ENCODE peak calls at places on chromosomes 16 and 17, in eight cellular contexts. V is CD4-positive, alpha-beta memory T cell; E is HCT116; X is PC-3; A is uterus; H is body of pancreas; R is stomach; Y is left lung. O is an unnamed sample.

GRCh38 chr16:89658221-89658879 is 714 bp downstream of the SPATA33 start:
- DNase-seq in H (no peak), Y (peak; percentile 83), E (no peak), X (peak; percentile 9), A (no peak), V (no peak), R (peak; percentile 28), O (no peak)

GRCh38 chr17:43171761-43172487 is 910 bp downstream of the NBR1 start:
- DNase-seq in V (no peak), H (peak; percentile 79), R (no peak), E (peak; percentile 50), X (peak; percentile 83), Y (no peak), A (no peak), O (peak; percentile 39)

GRCh38 chr17:4038076-4038475 is 73.8 kb upstream of the ATP2A3 start:
- DNase-seq in R (no peak), V (no peak), X (no peak), E (no peak), Y (no peak), H (peak; percentile 40), A (no peak), O (peak; percentile 31)

GRCh38 chr17:43515641-43516040 is 30.5 kb downstream of the ETV4 start:
- DNase-seq in X (no peak), E (no peak), Y (no peak), V (no peak), H (no peak), A (no peak), R (no peak), O (no peak)

GRCh38 chr17:55454906-55455474 is 33.4 kb upstream of the MMD start:
- DNase-seq in Y (no peak), E (no peak), H (no peak), A (no peak), R (no peak), V (no peak), X (peak; percentile 99), O (peak; percentile 41)

GRCh38 chr16:12805091-12805490 is 1.4 kb upstream of the CPPED1 start:
- DNase-seq in E (no peak), Y (no peak), A (no peak), V (no peak), R (no peak), H (no peak), X (peak; percentile 8), O (no peak)

GRCh38 chr16:29858149-29858899 is 4.7 kb downstream of the CDIPT start:
- DNase-seq in X (no peak), E (no peak), A (no peak), Y (no peak), R (peak; percentile 73), H (no peak), V (no peak), O (peak; percentile 70)

GRCh38 chr17:2423271-2423670 is 22.4 kb upstream of the MNT start:
- DNase-seq in X (no peak), E (no peak), Y (no peak), R (no peak), V (no peak), A (no peak), H (no peak), O (no peak)

GRCh38 chr17:16491703-16492612 is at the start of gene LRRC75A:
- DNase-seq in X (peak; percentile 45), V (peak; percentile 57), R (peak; percentile 59), H (peak; percentile 34), A (peak; percentile 65), Y (peak; percentile 88), E (no peak), O (no peak)

GRCh38 chr16:12459993-12460392 is 343.7 kb downstream of the CPPED1 start:
- DNase-seq in Y (no peak), H (no peak), E (no peak), R (no peak), V (no peak), A (no peak), X (no peak), O (no peak)

GRCh38 chr16:83779881-83780280 is 27.9 kb upstream of the HSBP1 start:
- DNase-seq in E (no peak), R (no peak), H (no peak), V (no peak), Y (no peak), A (no peak), X (peak; percentile 25), O (peak; percentile 48)

GRCh38 chr16:70018254-70018653 is 67.1 kb downstream of the CLEC18A start:
- DNase-seq in R (no peak), X (peak; percentile 40), H (peak; percentile 31), V (peak; percentile 59), E (peak; percentile 61), Y (no peak), A (no peak), O (peak; percentile 22)

GRCh38 chr16:14364386-14365199 is 265.5 kb downstream of the PARN start:
- DNase-seq in A (no peak), X (peak; percentile 85), Y (no peak), R (peak; percentile 35), E (peak; percentile 46), H (no peak), V (no peak), O (no peak)

GRCh38 chr16:87470332-87470731 is 22.5 kb downstream of the ZCCHC14 start:
- DNase-seq in X (no peak), A (no peak), R (no peak), V (no peak), H (no peak), Y (no peak), E (no peak), O (no peak)

GRCh38 chr17:46200200-46200599 is 7.0 kb upstream of the KANSL1 start:
- DNase-seq in R (no peak), V (no peak), Y (no peak), X (no peak), A (no peak), E (no peak), H (no peak), O (no peak)

GRCh38 chr17:72117470-72117747 is 3.4 kb upstream of the SOX9 start:
- DNase-seq in V (no peak), E (no peak), H (no peak), R (no peak), A (no peak), Y (no peak), X (no peak), O (no peak)

GRCh38 chr17:57107498-57108101 is 22.6 kb downstream of the AKAP1 start:
- DNase-seq in E (peak; percentile 94), A (no peak), H (no peak), R (peak; percentile 59), V (no peak), Y (no peak), X (peak; percentile 98), O (no peak)

GRCh38 chr17:57090560-57091185 is 5.6 kb downstream of the AKAP1 start:
- DNase-seq in E (no peak), X (no peak), H (no peak), V (no peak), Y (no peak), A (no peak), R (no peak), O (no peak)

GRCh38 chr16:51637744-51638100 is 486.7 kb upstream of the SALL1 start:
- DNase-seq in E (no peak), H (no peak), R (no peak), X (no peak), Y (no peak), V (no peak), A (no peak), O (no peak)

GRCh38 chr16:72947379-72948237 is 100.3 kb downstream of the ZFHX3 start:
- DNase-seq in X (no peak), Y (no peak), V (no peak), E (no peak), A (no peak), R (no peak), H (peak; percentile 70), O (no peak)

GRCh38 chr16:87209808-87210512 is 107.2 kb downstream of the C16orf95 start:
- DNase-seq in E (no peak), V (no peak), Y (no peak), H (no peak), R (no peak), A (no peak), X (no peak), O (no peak)

GRCh38 chr17:57338257-57338919 is 82.1 kb downstream of the MSI2 start:
- DNase-seq in R (no peak), H (no peak), E (no peak), A (no peak), X (no peak), Y (no peak), V (no peak), O (no peak)

GRCh38 chr16:70395345-70395901 is 43.5 kb downstream of the ST3GAL2 start:
- DNase-seq in V (peak; percentile 48), E (no peak), X (peak; percentile 40), Y (peak; percentile 95), A (no peak), R (peak; percentile 77), H (peak; percentile 74), O (no peak)

DNA sequence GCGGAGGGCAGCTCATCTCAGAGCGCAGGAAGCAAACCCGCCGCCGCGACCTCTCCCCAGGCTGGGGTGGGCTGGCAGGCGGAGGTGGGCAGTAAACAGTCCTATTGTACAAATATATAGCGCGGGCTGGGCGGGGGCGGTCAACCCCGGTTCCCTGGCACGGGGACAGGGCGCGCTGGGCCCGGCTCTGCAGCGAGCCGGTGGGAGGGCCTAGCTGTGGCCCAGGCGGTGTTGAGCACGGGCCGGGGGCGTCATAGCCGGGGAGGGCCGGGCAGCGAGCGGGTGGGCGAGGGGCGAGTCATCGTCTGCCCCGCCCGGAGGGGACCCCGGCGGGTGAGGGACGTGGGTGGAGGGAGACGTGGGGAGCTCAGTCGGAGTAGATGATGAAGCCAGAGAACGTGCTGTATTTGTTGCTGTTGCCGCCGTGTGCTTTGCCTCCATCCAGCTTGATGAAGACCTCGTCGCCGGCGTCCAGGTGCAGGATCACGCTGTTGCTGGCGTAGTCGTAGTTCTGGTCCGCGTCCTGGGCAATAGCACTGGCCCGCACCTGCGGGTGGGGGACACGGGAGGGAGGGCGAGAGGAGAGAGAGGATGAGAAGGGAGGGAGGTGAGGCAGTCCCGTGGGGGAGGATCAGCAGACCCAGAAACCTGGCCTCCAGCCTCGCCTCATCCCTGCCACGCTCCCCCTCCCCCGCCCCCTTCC is 8.1 kb downstream of the C1QL1 start:
- DNase-seq in Y (no peak), A (no peak), H (no peak), X (no peak), R (no peak), E (no peak), V (no peak), O (no peak)
- H3K4me3 ChIP-seq in Y (no peak overlapping the region), A (no peak overlapping the region), H (no peak overlapping the region), X (no peak overlapping the region), R (peak overlapping the region; percentile 22), E (no peak overlapping the region), V (no peak overlapping the region), O (no peak overlapping the region)

GRCh38 chr17:35241520-35241919 is 1.4 kb upstream of the SLFN5 start:
- DNase-seq in R (no peak), A (no peak), Y (peak; percentile 66), E (no peak), V (no peak), X (no peak), H (no peak), O (no peak)
- H3K4me3 ChIP-seq in R (peak overlapping the region; percentile 78), A (no peak overlapping the region), Y (peak overlapping the region; percentile 85), E (peak overlapping the region; percentile 73), V (peak overlapping the region; percentile 99), X (peak overlapping the region; percentile 88), H (no peak overlapping the region), O (peak overlapping the region; percentile 80)

GRCh38 chr17:8062807-8063483 is 24.1 kb downstream of the ALOX15B start:
- DNase-seq in H (no peak), X (no peak), E (no peak), R (no peak), V (no peak), Y (no peak), A (no peak), O (peak; percentile 65)
- H3K4me3 ChIP-seq in H (no peak overlapping the region), X (peak overlapping the region; percentile 62), E (no peak overlapping the region), R (no peak overlapping the region), V (no peak overlapping the region), Y (no peak overlapping the region), A (no peak overlapping the region), O (peak overlapping the region; percentile 39)

GRCh38 chr17:78040561-78041400 is 82.3 kb downstream of the TNRC6C start:
- DNase-seq in V (peak; percentile 37), H (peak; percentile 37), E (peak; percentile 56), A (peak; percentile 50), Y (peak; percentile 86), R (peak; percentile 29), X (peak; percentile 80), O (peak; percentile 56)
- H3K4me3 ChIP-seq in V (no peak overlapping the region), H (no peak overlapping the region), E (peak overlapping the region; percentile 67), A (peak overlapping the region; percentile 46), Y (peak overlapping the region; percentile 45), R (peak overlapping the region; percentile 49), X (peak overlapping the region; percentile 71), O (peak overlapping the region; percentile 54)

O was measured in LNCaP clone FGC.